ENCODE peak calls at places on chromosomes 2 and 18, in six cellular contexts. E is A549, C is psoas muscle, G is ovary, T is spleen, U is tibial nerve. I is an unnamed sample. For H3K4me1, the result is how much of the 10 kb centered on the place peaks cover.

GRCh38 chr2:11624893-11625292 is 45.1 kb downstream of the NTSR2 start:
- DNase-seq in C (no peak), U (no peak), G (no peak), T (no peak), E (no peak), I (no peak)

GRCh38 chr2:88342749-88343148 is 109.7 kb downstream of the FOXI3 start:
- DNase-seq in C (no peak), G (no peak), U (no peak), T (no peak), E (no peak), I (no peak)

GRCh38 chr18:67410075-67410474 is 106.4 kb downstream of the DSEL start:
- DNase-seq in U (no peak), C (no peak), G (no peak), E (no peak), T (no peak), I (no peak)

GRCh38 chr2:66665124-66665984 is 230.4 kb downstream of the MEIS1 start:
- DNase-seq in U (no peak), C (no peak), T (no peak), E (no peak), G (no peak), I (no peak)

GRCh38 chr2:234674781-234675201 is 177.9 kb upstream of the ARL4C start:
- DNase-seq in C (no peak), U (no peak), T (no peak), E (no peak), G (no peak), I (no peak)

GRCh38 chr2:27118525-27119329 is at the start of gene CGREF1:
- DNase-seq in T (peak), G (no peak), C (no peak), U (no peak), E (peak), I (no peak)

GRCh38 chr2:8976419-8976818 is 27.1 kb downstream of the MBOAT2 start:
- DNase-seq in C (no peak), G (no peak), U (no peak), E (no peak), T (no peak), I (no peak)

GRCh38 chr2:219430633-219431615 is 3.7 kb upstream of the SPEG start:
- DNase-seq in T (no peak), G (no peak), C (peak), E (no peak), U (no peak), I (no peak)

GRCh38 chr2:239211391-239212094 is 189.3 kb downstream of the HDAC4 start:
- DNase-seq in G (no peak), C (no peak), E (no peak), U (no peak), T (no peak), I (no peak)

GRCh38 chr2:28729698-28730097 is 21.9 kb upstream of the PPP1CB start:
- DNase-seq in U (no peak), G (no peak), E (no peak), T (no peak), C (no peak), I (no peak)

GRCh38 chr2:199462167-199462976 is 4.6 kb upstream of the SATB2 start:
- DNase-seq in G (no peak), C (no peak), E (no peak), U (no peak), T (no peak), I (no peak)

GRCh38 chr2:214196260-214196659 is 214.6 kb upstream of the VWC2L start:
- DNase-seq in T (no peak), U (no peak), C (no peak), E (no peak), G (no peak), I (no peak)

GRCh38 chr2:85584354-85584856 is at the start of gene VAMP5:
- DNase-seq in G (no peak), U (no peak), C (peak), E (no peak), T (peak), I (peak)

GRCh38 chr18:36411745-36412168 is 114.2 kb downstream of the FHOD3 start:
- DNase-seq in U (no peak), E (no peak), G (no peak), C (no peak), T (no peak), I (no peak)

GRCh38 chr18:39313992-39314391 is 1748.4 kb upstream of the CELF4 start:
- DNase-seq in C (no peak), E (no peak), U (no peak), T (no peak), G (no peak), I (peak)

GRCh38 chr2:150255528-150255927 is 231.9 kb downstream of the RND3 start:
- DNase-seq in U (no peak), T (no peak), C (no peak), E (no peak), G (no peak), I (no peak)

GRCh38 chr2:160457588-160457987 is 36.0 kb downstream of the RBMS1 start:
- DNase-seq in C (no peak), G (no peak), T (no peak), U (no peak), E (no peak), I (no peak)

GRCh38 chr2:241270531-241270930 is 44.9 kb downstream of the HDLBP start:
- DNase-seq in T (no peak), C (no peak), E (no peak), G (no peak), U (no peak), I (no peak)

GRCh38 chr2:241269707-241270520 is 45.6 kb downstream of the HDLBP start:
- DNase-seq in G (no peak), U (no peak), E (no peak), T (no peak), C (no peak), I (no peak)

GRCh38 chr2:241268306-241268705 is 47.2 kb downstream of the HDLBP start:
- DNase-seq in U (no peak), G (peak), C (no peak), E (no peak), T (no peak), I (no peak)

GRCh38 chr2:241267249-241268067 is 48.0 kb downstream of the HDLBP start:
- DNase-seq in G (no peak), U (no peak), E (no peak), T (no peak), C (no peak), I (no peak)

GRCh38 chr2:241268716-241269445 is 46.6 kb downstream of the HDLBP start:
- DNase-seq in U (no peak), E (no peak), C (no peak), T (no peak), G (no peak), I (no peak)
- H3K4me1 ChIP-seq in U (under half), E (under half), C (under half), T (half or more), G (under half), I (under half)

DNA sequence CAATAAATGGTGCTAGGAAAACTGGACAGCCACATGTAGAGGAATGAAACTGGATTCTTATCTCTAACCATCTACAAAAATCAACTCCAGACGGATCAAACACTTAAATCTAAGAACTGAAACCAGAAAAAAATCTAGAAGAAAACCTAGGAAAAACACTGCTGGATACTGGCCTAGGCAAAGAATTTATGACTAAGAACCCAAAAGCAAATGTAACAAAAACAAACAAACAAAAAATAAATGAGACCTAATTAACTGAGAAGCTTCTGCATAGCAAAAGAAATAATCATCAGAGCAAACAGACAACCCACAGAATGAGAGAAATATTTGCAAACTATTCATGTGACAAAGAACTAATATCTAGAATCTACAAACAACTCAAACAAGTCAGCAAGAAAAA is 314.0 kb upstream of the REV1 start:
- DNase-seq in U (no peak), E (no peak), T (no peak), C (no peak), G (no peak), I (no peak)
- H3K4me3 ChIP-seq in U (no peak), E (no peak), T (no peak), C (no peak), G (no peak), I (no peak)

GRCh38 chr2:134690629-134691215 is 28.1 kb downstream of the TMEM163 start:
- DNase-seq in E (no peak), T (no peak), C (no peak), G (no peak), U (no peak), I (peak)

GRCh38 chr2:134694411-134694810 is 24.4 kb downstream of the TMEM163 start:
- DNase-seq in C (no peak), T (no peak), G (no peak), U (no peak), E (no peak), I (no peak)

GRCh38 chr2:134693359-134694330 is 25.2 kb downstream of the TMEM163 start:
- DNase-seq in E (no peak), G (no peak), T (no peak), U (no peak), C (no peak), I (no peak)

GRCh38 chr2:134689303-134689702 is 29.5 kb downstream of the TMEM163 start:
- DNase-seq in C (no peak), T (no peak), U (no peak), E (no peak), G (no peak), I (no peak)

DNA sequence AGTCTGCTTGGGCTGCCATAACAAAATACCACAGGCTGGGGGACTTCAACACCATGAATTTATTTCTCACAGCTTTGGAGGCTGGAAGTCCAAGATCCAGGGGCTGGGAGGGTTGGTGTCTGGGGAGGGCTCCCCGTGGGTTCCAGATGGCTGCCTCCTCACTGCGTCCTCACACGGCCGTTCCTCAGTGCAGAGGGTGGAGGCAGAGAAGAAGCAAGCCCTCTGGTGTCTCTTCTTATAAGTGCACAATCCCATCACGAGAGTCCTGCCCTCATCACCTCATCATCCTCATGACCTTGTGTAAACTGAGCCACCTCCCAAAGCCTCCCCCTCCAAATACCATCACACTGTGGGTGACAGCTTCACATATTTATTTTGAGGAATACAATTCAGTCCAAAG is 26.3 kb downstream of the TMEM163 start:
- DNase-seq in G (no peak), C (no peak), E (no peak), T (no peak), U (no peak), I (no peak)
- TF ChIP-seq CTCF in G (no peak), C (no peak), E (no peak), T (peak), U (no peak), I (no peak)

GRCh38 chr18:22467760-22468553 is 50.2 kb upstream of the CTAGE1 start:
- DNase-seq in G (no peak), U (no peak), C (peak), T (no peak), E (peak), I (no peak)

GRCh38 chr18:22470141-22470510 is 52.4 kb upstream of the CTAGE1 start:
- DNase-seq in E (no peak), U (no peak), G (no peak), T (no peak), C (no peak), I (no peak)

GRCh38 chr18:22468554-22468891 is 50.8 kb upstream of the CTAGE1 start:
- DNase-seq in C (no peak), U (no peak), T (no peak), G (no peak), E (no peak), I (no peak)

GRCh38 chr18:22470511-22471181 is 52.9 kb upstream of the CTAGE1 start:
- DNase-seq in E (no peak), T (no peak), U (no peak), G (no peak), C (no peak), I (peak)

GRCh38 chr18:22469061-22469689 is 51.5 kb upstream of the CTAGE1 start:
- DNase-seq in E (no peak), C (no peak), G (no peak), T (no peak), U (no peak), I (no peak)
- H3K4me1 ChIP-seq in E (half or more), C (under half), G (under half), T (under half), U (under half), I (under half)

I was measured in pancreas.